ENCODE peak calls at places on chromosomes 3 and 15, in four cellular contexts. Q is WERI-Rb-1, D is NCI-H69, F is retina. M is an unnamed sample.

GRCh38 chr15:65870889-65871533 is 1.7 kb downstream of the RAB11A start:
- DNase-seq in Q (no peak), F (peak), D (peak), M (no peak)

GRCh38 chr3:102181202-102181920 is 253.5 kb upstream of the ZPLD1 start:
- DNase-seq in Q (no peak), F (no peak), D (peak), M (no peak)

GRCh38 chr3:12553921-12554391 is 2.9 kb upstream of the MKRN2 start:
- DNase-seq in Q (no peak), F (peak), D (peak), M (no peak)

GRCh38 chr15:64456634-64457108 is 3.7 kb upstream of the ZNF609 start:
- DNase-seq in F (no peak), Q (no peak), D (no peak), M (no peak)

GRCh38 chr3:15903164-15903563 is 105.4 kb upstream of the ANKRD28 start:
- DNase-seq in F (no peak), Q (no peak), D (no peak), M (no peak)

GRCh38 chr3:49646236-49646635 is 27.9 kb upstream of the APEH start:
- DNase-seq in Q (no peak), F (no peak), D (no peak), M (no peak)

GRCh38 chr3:138640537-138640936 is 32.0 kb downstream of the FAIM start:
- DNase-seq in F (no peak), D (no peak), Q (no peak), M (no peak)

GRCh38 chr15:77784361-77785292 is 151.9 kb upstream of the LINGO1 start:
- DNase-seq in Q (no peak), F (no peak), D (peak), M (no peak)

GRCh38 chr3:155519081-155519480 is 225.6 kb upstream of the STRIT1 start:
- DNase-seq in D (peak), F (peak), Q (no peak), M (no peak)

GRCh38 chr15:63381301-63382192 is at the start of gene CA12:
- DNase-seq in F (peak), D (peak), Q (no peak), M (no peak)

GRCh38 chr3:8147726-8148125 is 353.9 kb upstream of the LMCD1 start:
- DNase-seq in Q (no peak), F (no peak), D (no peak), M (no peak)

GRCh38 chr3:141103067-141103466 is 51.9 kb downstream of the SPSB4 start:
- DNase-seq in D (peak), F (no peak), Q (no peak), M (no peak)

GRCh38 chr3:99473321-99473751 is 165.1 kb upstream of the COL8A1 start:
- DNase-seq in D (no peak), F (no peak), Q (no peak), M (no peak)

GRCh38 chr15:68209735-68210408 is 4.7 kb upstream of the CALML4 start:
- DNase-seq in Q (no peak), F (no peak), D (no peak), M (no peak)

GRCh38 chr15:69523010-69524001 is 70.7 kb downstream of the RPLP1 start:
- DNase-seq in Q (peak), D (peak), F (peak), M (peak)

M was measured in effector memory CD8-positive, alpha-beta T cell.